ENCODE peak calls at places on chromosomes 6 and 20, in eight cellular contexts. O, K, V, T, B, A, G and R are unnamed samples.

GRCh38 chr20:51220293-51220706 is 197.4 kb upstream of the KCNG1 start:
- DNase-seq in O (peak), K (no peak), V (peak), T (no peak), B (no peak), A (no peak), G (peak), R (peak)

GRCh38 chr20:4490595-4491280 is 231.0 kb upstream of the PRND start:
- DNase-seq in O (no peak), K (no peak), V (no peak), T (no peak), B (no peak), A (no peak), G (no peak), R (no peak)

GRCh38 chr20:3543901-3544507 is 73.2 kb downstream of the ATRN start:
- DNase-seq in O (no peak), K (no peak), V (no peak), T (no peak), B (no peak), A (no peak), G (no peak), R (no peak)

GRCh38 chr6:87742106-87742505 is 40.1 kb upstream of the AKIRIN2 start:
- DNase-seq in O (peak), K (no peak), V (no peak), T (no peak), B (no peak), A (no peak), G (no peak), R (no peak)

GRCh38 chr6:2885967-2886731 is 17.0 kb downstream of the SERPINB9 start:
- DNase-seq in O (no peak), K (no peak), V (no peak), T (no peak), B (no peak), A (no peak), G (no peak), R (no peak)

GRCh38 chr20:23111944-23112342 is 25.8 kb upstream of the CD93 start:
- DNase-seq in O (no peak), K (no peak), V (peak), T (no peak), B (no peak), A (no peak), G (no peak), R (no peak)

GRCh38 chr20:48879609-48880008 is 41.9 kb upstream of the ARFGEF2 start:
- DNase-seq in O (no peak), K (no peak), V (no peak), T (no peak), B (no peak), A (no peak), G (no peak), R (no peak)

GRCh38 chr20:2911200-2911599 is 37.9 kb downstream of the PTPRA start:
- DNase-seq in O (no peak), K (no peak), V (no peak), T (no peak), B (no peak), A (no peak), G (no peak), R (no peak)

GRCh38 chr6:20922743-20923142 is 388.5 kb downstream of the CDKAL1 start:
- DNase-seq in O (no peak), K (no peak), V (no peak), T (no peak), B (no peak), A (no peak), G (no peak), R (no peak)

GRCh38 chr6:64580346-64580745 is 944.7 kb downstream of the PHF3 start:
- DNase-seq in O (no peak), K (no peak), V (no peak), T (no peak), B (no peak), A (no peak), G (no peak), R (no peak)

DNA sequence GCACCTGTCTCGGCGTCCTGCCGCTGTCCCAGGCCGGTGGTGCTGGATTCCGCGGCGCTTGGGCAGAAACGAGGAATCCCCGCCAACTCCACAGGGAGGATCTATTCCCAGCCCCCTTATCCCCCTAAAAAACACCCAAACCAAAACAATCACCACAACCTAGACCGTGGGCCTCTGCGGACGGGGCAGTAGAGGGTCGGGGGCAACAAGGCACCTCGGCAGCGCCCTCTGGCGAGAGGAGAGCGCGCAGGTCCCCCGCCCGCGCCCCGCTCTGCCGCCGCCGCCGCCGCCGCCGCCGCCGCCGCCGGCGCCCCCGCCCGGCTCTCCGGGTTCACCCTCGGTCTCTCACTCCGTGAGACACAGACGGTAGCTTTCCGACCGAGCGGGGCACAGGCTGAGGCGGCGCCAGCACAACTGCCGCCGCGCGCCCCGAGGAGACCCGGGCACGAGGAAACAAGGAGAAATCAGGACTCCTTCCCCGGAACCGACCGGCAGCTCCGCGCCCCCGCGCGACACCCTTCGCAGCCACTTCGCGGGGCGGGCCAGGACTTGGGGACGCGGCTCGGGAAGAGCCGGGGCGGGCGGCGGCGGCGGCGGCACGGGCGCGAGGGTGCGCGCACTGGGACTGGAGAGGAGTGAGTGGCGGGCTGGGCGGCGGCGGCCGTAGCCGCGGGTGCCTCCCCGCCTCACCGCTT is at the start of gene SLC35F1:
- DNase-seq in O (no peak), K (peak), V (peak), T (no peak), B (peak), A (peak), G (peak), R (peak)
- H3K27ac ChIP-seq in O (peak), K (peak), V (no peak), T (no peak), B (no peak), A (no peak), G (no peak), R (peak)

GRCh38 chr20:458766-459165 is 3.6 kb downstream of the TBC1D20 start:
- DNase-seq in O (no peak), K (no peak), V (no peak), T (no peak), B (no peak), A (no peak), G (no peak), R (no peak)

GRCh38 chr20:460180-460579 is 2.2 kb downstream of the TBC1D20 start:
- DNase-seq in O (no peak), K (no peak), V (no peak), T (no peak), B (no peak), A (no peak), G (no peak), R (no peak)

GRCh38 chr20:460707-461106 is 1.6 kb downstream of the TBC1D20 start:
- DNase-seq in O (no peak), K (peak), V (no peak), T (no peak), B (no peak), A (peak), G (peak), R (no peak)

GRCh38 chr20:461254-462198 is 807 bp downstream of the TBC1D20 start:
- DNase-seq in O (peak), K (peak), V (peak), T (no peak), B (peak), A (no peak), G (peak), R (peak)

GRCh38 chr20:462199-462991 is at the start of gene TBC1D20:
- DNase-seq in O (peak), K (peak), V (peak), T (peak), B (peak), A (peak), G (peak), R (peak)
- H3K27ac ChIP-seq in O (peak), K (peak), V (peak), T (peak), B (peak), A (peak), G (peak), R (peak)

DNA sequence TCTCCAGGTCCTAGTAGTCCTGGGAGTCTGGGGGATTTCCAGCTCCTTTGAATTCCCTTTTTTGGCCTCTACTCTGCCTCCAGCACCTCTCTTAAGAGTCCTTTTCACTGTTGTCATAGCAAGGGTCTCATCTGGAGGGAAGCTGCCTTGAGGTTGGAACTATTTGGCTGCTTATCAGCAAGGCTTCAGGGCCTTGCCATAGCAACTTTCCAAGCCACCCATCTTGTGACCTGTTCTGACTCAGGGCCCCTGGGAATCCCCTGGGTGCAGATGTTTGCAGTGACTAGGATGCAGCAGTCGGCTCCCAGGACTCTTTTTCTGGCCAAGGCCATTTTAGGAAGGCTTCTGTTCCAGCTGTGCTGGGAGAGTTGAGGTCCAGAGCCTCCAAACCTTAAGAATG is 12.4 kb downstream of the PKIG start:
- DNase-seq in O (no peak), K (no peak), V (no peak), T (no peak), B (peak), A (no peak), G (peak), R (peak)
- H3K27ac ChIP-seq in O (peak), K (no peak), V (peak), T (peak), B (peak), A (no peak), G (peak), R (peak)

DNA sequence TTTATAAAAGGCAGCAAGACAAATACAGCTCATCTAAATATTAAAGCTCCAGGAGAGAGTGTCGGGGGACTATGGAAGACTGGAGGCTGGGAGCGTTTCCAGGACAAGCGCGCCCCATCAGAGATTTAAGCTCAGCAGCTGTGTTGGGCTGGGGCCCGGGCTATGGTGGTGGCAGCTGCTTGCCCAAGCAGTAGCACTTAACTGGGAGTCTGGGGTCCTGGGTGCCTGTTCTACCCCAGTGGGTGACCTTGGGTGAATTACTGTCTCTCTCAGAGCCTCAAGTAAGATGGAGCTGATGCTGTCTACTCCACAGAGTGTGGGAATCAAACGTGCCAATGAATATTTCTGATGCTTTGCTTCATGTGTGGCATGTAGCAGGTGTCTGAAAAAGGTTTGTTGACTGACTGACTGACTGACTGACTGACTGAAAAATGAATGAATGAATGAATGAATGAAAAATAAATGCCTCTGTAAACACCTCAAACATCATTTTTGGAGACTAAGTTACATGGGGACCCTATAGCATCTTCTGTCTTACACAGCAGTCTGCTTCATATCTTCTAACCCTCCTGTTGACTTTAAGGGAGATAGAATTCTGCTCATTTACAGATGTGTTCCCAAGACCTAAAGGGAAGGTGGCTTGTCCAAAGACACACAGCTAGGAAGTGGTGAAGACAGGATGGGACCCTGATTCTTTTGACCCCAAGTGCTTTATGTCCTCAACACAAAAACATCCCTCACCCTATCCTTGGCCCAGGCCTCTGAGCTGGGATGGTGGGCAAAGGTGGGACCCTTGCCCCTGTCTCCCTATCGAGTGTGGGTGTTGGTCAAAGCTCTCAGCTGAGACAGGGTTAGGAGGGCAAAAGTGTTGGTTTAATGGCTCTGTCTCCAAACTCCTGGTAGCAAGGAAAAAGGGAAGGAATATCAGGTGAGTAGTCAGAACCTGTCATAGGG is 104.3 kb downstream of the TOX2 start:
- DNase-seq in O (no peak), K (no peak), V (peak), T (no peak), B (no peak), A (no peak), G (no peak), R (no peak)
- H3K27ac ChIP-seq in O (peak), K (peak), V (peak), T (no peak), B (no peak), A (no peak), G (peak), R (no peak)

GRCh38 chr6:135851442-135852271 is at the start of gene PDE7B:
- DNase-seq in O (peak), K (peak), V (peak), T (peak), B (peak), A (peak), G (peak), R (peak)
- H3K27ac ChIP-seq in O (peak), K (peak), V (no peak), T (no peak), B (peak), A (peak), G (peak), R (peak)

GRCh38 chr6:73653571-73654424 is at the start of gene SLC17A5:
- DNase-seq in O (peak), K (peak), V (peak), T (peak), B (peak), A (peak), G (peak), R (peak)

GRCh38 chr6:73655341-73655917 is 1.6 kb upstream of the SLC17A5 start:
- DNase-seq in O (no peak), K (no peak), V (no peak), T (no peak), B (no peak), A (no peak), G (no peak), R (no peak)

GRCh38 chr6:73649783-73650182 is 4.0 kb downstream of the SLC17A5 start:
- DNase-seq in O (no peak), K (no peak), V (no peak), T (no peak), B (no peak), A (no peak), G (no peak), R (no peak)

GRCh38 chr6:73656501-73657145 is 2.8 kb upstream of the SLC17A5 start:
- DNase-seq in O (no peak), K (no peak), V (no peak), T (no peak), B (no peak), A (no peak), G (no peak), R (no peak)

DNA sequence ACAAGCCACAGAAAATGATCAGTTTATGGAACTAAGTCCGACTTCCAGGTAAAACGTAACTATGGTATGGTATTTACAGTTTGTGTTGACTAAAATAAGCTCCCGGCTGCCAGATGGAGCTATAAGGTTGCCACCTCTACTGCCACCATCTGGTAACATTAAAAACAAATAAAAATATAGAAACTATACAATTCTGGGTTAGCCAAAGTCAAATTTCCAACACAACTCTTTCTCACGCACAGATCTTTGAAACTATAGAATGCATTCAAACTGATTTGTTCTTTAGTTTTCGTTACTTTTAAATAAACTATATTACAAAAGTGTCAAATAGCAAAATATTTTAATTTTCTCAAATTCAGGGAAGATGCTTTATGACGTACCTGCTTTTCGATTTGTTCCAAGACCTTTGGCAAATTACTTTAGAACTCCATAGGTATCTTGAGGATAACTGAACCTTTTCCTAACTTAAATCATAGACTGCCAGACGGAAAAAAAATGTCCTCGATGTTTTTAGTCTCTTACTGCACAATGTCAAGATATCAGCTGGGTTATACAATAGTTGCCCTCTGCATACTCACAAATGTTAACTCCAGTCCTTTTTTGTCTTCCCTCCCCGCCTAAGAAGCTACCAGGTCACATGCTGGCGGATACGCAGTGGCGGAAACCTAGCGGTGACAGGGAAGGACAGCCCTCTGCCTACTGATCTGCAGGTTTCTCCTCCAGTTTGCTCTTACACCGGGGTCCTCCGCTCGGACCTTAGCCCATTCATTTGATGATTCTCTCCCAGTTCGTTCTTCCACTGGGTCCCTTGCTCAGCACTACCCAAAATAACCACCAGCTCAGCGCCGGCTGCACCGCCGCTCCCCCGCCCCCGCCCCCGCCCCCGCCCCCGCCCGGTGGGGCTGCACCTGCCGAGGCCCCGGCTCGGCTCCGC is 888 bp downstream of the SLC17A5 start:
- DNase-seq in O (peak), K (peak), V (peak), T (no peak), B (peak), A (peak), G (peak), R (peak)
- H3K27ac ChIP-seq in O (peak), K (peak), V (peak), T (peak), B (peak), A (peak), G (peak), R (peak)

GRCh38 chr6:13308332-13308731 is 20.0 kb downstream of the TBC1D7 start:
- DNase-seq in O (no peak), K (no peak), V (no peak), T (no peak), B (peak), A (no peak), G (no peak), R (no peak)
- H3K27ac ChIP-seq in O (no peak), K (no peak), V (no peak), T (no peak), B (no peak), A (no peak), G (peak), R (peak)

GRCh38 chr20:34062651-34063482 is 49.2 kb downstream of the EIF2S2 start:
- DNase-seq in O (no peak), K (no peak), V (no peak), T (no peak), B (no peak), A (no peak), G (no peak), R (no peak)
- H3K27ac ChIP-seq in O (no peak), K (no peak), V (no peak), T (no peak), B (no peak), A (no peak), G (no peak), R (no peak)